ENCODE peak calls at places on chromosome 15, in nine cellular contexts. S, D, X, I, J, A, E, N and V are unnamed samples.

GRCh38 chr15:29822100-29822684 is at the start of gene TJP1:
- DNase-seq in N (peak; percentile 74), D (peak; percentile 84), J (peak; percentile 86), S (no peak), E (peak; percentile 85), X (peak; percentile 92), A (no peak), I (peak; percentile 73), V (peak; percentile 18)

GRCh38 chr15:73959801-73960200 is 32.3 kb downstream of the STOML1 start:
- DNase-seq in D (no peak), X (peak; percentile 57), A (no peak), S (no peak), N (no peak), J (no peak), E (peak; percentile 10), I (no peak), V (no peak)

GRCh38 chr15:76913737-76914136 is 8.6 kb upstream of the SCAPER start:
- DNase-seq in A (no peak), X (no peak), N (no peak), J (no peak), E (no peak), I (no peak), S (no peak), D (no peak), V (no peak)

GRCh38 chr15:97706059-97706458 is 254.4 kb upstream of the ARRDC4 start:
- DNase-seq in I (no peak), S (no peak), E (no peak), X (no peak), D (no peak), J (no peak), N (no peak), A (no peak), V (no peak)

GRCh38 chr15:28128036-28128435 is 28.9 kb upstream of the OCA2 start:
- DNase-seq in E (no peak), A (no peak), D (no peak), N (no peak), I (no peak), J (peak; percentile 65), X (no peak), S (no peak), V (no peak)

GRCh38 chr15:61415617-61416120 is 186.6 kb upstream of the RORA start:
- DNase-seq in I (no peak), N (no peak), D (no peak), E (no peak), S (no peak), A (no peak), X (no peak), J (no peak), V (no peak)

GRCh38 chr15:96361309-96362000 is 31.0 kb downstream of the NR2F2 start:
- DNase-seq in D (no peak), J (no peak), S (no peak), I (peak; percentile 38), A (no peak), E (no peak), X (no peak), N (no peak), V (no peak)

GRCh38 chr15:58574612-58575011 is 142.8 kb downstream of the LIPC start:
- DNase-seq in I (no peak), E (no peak), X (no peak), J (no peak), D (peak; percentile 70), S (no peak), N (no peak), A (no peak), V (no peak)

GRCh38 chr15:76401285-76401684 is 64.7 kb downstream of the ISL2 start:
- DNase-seq in I (no peak), X (no peak), J (no peak), E (no peak), A (peak; percentile 10), S (no peak), N (peak; percentile 59), D (peak; percentile 12), V (no peak)

GRCh38 chr15:41573396-41573795 is 14.4 kb downstream of the TYRO3 start:
- DNase-seq in E (no peak), X (no peak), A (no peak), S (no peak), I (no peak), D (no peak), J (no peak), N (no peak), V (no peak)
- TF ChIP-seq POLR2A in E (no peak), X (no peak), A (no peak), S (no peak), I (no peak), D (no peak), J (no peak), N (no peak), V (no peak)

DNA sequence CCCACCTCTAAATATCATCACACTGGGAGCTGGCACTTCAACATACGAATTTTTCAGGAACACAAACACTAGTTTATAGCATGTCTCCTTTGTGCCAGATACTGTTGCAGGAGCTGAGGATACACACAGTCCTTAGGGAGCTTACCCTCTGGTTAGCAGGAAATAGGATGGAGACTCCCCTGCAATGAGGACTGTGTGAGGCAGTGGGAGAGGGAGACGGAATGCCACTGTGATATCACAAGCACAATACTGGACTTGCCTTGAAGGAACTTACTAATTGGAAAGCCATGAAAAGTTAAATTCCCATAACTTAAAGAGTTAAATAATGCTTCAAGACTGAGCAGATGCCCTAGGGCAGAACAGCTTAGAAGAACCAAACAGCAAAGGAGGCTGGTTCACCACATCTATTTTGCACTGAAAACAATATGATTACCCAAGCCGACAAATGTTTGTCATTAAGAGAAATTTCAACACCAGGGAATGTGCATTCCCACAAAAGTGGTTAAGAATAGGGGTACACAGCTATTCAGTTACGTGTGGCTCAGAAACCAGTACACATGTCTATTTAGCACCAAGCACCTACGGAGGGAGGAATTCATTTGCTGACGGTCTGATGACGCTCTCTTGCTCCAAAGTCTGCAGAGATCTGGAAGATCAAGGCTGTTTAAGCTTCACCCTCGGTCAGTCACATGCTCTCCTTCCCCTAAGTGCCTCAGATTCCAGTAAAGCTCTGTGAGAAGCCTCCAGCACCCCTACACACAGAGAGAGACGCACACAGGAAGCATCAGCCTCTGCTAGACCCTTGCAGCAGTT is 5.2 kb downstream of the TBC1D2B start:
- DNase-seq in A (peak; percentile 69), E (peak; percentile 81), S (no peak), I (peak; percentile 53), X (no peak), D (no peak), N (peak; percentile 66), J (peak; percentile 43), V (no peak)
- TF ChIP-seq POLR2A in A (no peak), E (no peak), S (no peak), I (peak; percentile 26), X (no peak), D (no peak), N (no peak), J (no peak), V (no peak)

GRCh38 chr15:57377478-57377847 is 1.2 kb downstream of the CGNL1 start:
- DNase-seq in X (no peak), I (no peak), A (no peak), D (peak; percentile 47), E (no peak), N (no peak), J (no peak), S (peak; percentile 4), V (no peak)

GRCh38 chr15:57373882-57374276 is 2.4 kb upstream of the CGNL1 start:
- DNase-seq in J (no peak), A (no peak), I (no peak), X (no peak), E (no peak), S (no peak), N (no peak), D (no peak), V (no peak)

GRCh38 chr15:57376695-57377477 is 581 bp downstream of the CGNL1 start:
- DNase-seq in S (no peak), J (peak; percentile 26), A (peak; percentile 15), I (peak; percentile 59), D (peak; percentile 22), N (peak; percentile 4), X (peak; percentile 88), E (peak; percentile 63), V (no peak)

GRCh38 chr15:57373251-57373881 is 2.9 kb upstream of the CGNL1 start:
- DNase-seq in N (no peak), E (no peak), S (no peak), A (no peak), J (no peak), D (no peak), I (no peak), X (no peak), V (no peak)

DNA sequence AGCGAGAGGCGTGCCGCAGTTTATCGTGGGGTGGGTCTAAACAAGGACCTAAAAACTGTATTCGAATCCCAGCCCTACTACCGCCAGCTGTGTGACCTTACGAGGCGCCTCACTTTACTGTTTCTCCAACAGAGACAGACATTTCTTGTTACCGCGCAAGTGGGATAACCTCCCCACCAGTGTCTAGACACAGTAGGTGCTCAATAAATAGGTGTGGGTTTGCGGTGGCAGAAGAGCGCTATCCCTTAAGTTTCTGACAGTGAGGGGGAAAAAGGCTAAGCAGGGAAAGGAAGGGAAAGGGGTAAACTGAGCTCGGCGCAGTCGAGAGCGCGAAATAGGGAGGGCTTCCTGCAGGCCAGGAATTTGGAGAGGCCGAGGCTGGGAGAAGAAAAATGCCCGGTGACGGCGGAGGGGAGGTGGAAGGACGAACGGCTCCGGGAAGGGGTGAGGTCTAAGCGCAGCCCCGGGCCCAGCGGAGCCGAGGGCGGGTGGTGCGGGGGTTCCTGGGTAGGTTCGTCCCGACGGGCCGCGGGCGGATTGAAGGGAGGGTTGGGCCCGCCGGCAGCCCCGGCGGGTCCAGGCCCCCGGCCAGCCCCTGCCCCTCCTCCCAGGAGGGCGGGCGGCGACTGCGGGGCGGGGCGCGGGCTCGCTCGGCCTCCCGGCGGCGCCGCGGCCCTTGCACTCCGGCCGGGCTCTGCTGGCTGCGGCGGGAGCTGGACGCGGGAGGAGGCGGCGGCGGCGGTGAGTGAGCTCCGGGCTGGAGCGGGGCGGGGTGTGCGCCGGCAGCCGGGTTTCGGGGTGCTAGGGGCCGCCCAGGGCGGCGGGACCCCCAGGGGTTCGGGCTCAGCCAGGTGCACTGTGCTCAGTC is at the start of gene CGNL1:
- DNase-seq in X (no peak), J (peak; percentile 53), I (peak; percentile 40), S (no peak), E (peak; percentile 67), A (peak; percentile 12), N (no peak), D (no peak), V (no peak)
- TF ChIP-seq POLR2A in X (no peak), J (no peak), I (peak; percentile 61), S (no peak), E (no peak), A (no peak), N (no peak), D (peak; percentile 12), V (no peak)

DNA sequence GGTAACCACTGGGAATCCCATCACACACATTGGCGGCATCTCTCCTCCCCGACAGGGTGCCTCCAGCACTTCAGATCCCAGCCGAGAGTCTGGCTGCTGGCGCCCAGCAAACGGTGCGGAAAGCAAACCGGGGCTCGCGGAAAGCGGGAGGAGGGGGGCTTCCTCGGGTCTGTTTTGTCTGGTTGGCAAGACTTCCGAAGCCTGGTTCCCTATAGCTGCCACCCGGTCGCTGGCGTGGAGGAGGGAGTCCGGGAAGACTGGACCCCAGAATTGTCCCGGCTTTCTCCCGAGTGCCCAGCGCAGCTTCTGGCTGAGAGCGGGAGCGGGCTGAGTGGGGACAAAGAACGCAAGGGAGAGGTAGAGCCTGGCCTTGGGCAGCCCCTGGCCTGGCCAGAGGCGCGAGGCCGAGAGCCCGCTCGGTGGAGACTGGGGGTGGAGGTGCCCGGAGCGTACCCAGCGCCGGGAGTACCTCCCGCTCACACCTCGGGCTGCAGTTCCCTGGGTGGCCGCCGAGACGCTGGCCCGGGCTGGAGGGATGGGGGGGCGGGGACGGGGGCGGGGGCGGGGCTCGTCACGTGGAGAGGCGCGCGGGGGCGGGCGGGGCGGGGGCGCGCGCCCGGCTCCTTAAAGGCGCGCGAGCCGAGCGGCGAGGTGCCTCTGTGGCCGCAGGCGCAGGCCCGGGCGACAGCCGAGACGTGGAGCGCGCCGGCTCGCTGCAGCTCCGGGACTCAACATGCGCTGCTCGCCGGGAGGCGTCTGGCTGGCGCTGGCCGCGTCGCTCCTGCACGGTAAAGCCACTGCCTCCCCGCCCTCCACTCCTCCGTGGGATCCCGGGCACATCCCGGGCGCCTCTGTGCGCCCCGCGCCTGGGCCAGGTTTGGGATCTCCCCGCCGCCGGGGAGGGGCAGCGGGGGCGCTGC is at the start of gene CHRNA7:
- DNase-seq in S (peak; percentile 33), N (peak; percentile 3), E (peak; percentile 71), A (peak; percentile 54), D (peak; percentile 63), X (peak; percentile 87), I (peak; percentile 52), J (peak; percentile 39), V (peak; percentile 58)
- TF ChIP-seq POLR2A in S (peak; percentile 95), N (no peak), E (no peak), A (no peak), D (peak; percentile 88), X (no peak), I (peak; percentile 34), J (no peak), V (no peak)